ENCODE peak calls at places on chromosomes 11 and 22, in eight cellular contexts. One of them, this sample, is unnamed.

GRCh38 chr11:76623171-76623883 is 47.2 kb downstream of the LRRC32 start:
- DNase-seq in astrocyte of the hippocampus: peak; percentile 46
- DNase-seq in cardiac muscle cell: peak; percentile 71
- DNase-seq in skeletal muscle cell: no peak
- DNase-seq in HuH-7.5: no peak
- DNase-seq in fibroblast of the aortic adventitia: peak; percentile 83
- DNase-seq in astrocyte: peak; percentile 75
- DNase-seq in HTR-8/SVneo: no peak
- DNase-seq in this sample: no peak

GRCh38 chr22:47218671-47219070 is 456.2 kb downstream of the TBC1D22A start:
- DNase-seq in astrocyte of the hippocampus: no peak
- DNase-seq in cardiac muscle cell: no peak
- DNase-seq in skeletal muscle cell: no peak
- DNase-seq in HuH-7.5: no peak
- DNase-seq in fibroblast of the aortic adventitia: no peak
- DNase-seq in astrocyte: no peak
- DNase-seq in HTR-8/SVneo: no peak
- DNase-seq in this sample: no peak

GRCh38 chr11:116055064-116055463 is 550.8 kb upstream of the CADM1 start:
- DNase-seq in astrocyte of the hippocampus: no peak
- DNase-seq in cardiac muscle cell: no peak
- DNase-seq in skeletal muscle cell: no peak
- DNase-seq in HuH-7.5: no peak
- DNase-seq in fibroblast of the aortic adventitia: no peak
- DNase-seq in astrocyte: no peak
- DNase-seq in HTR-8/SVneo: no peak
- DNase-seq in this sample: no peak

GRCh38 chr11:12817681-12818332 is 143.6 kb downstream of the TEAD1 start:
- DNase-seq in astrocyte of the hippocampus: peak; percentile 74
- DNase-seq in cardiac muscle cell: no peak
- DNase-seq in skeletal muscle cell: no peak
- DNase-seq in HuH-7.5: no peak
- DNase-seq in fibroblast of the aortic adventitia: no peak
- DNase-seq in astrocyte: no peak
- DNase-seq in HTR-8/SVneo: no peak
- DNase-seq in this sample: no peak

GRCh38 chr11:118328745-118329144 is 13.8 kb downstream of the CD3D start:
- DNase-seq in astrocyte of the hippocampus: no peak
- DNase-seq in cardiac muscle cell: no peak
- DNase-seq in skeletal muscle cell: no peak
- DNase-seq in HuH-7.5: no peak
- DNase-seq in fibroblast of the aortic adventitia: no peak
- DNase-seq in astrocyte: no peak
- DNase-seq in HTR-8/SVneo: no peak
- DNase-seq in this sample: no peak

GRCh38 chr11:86396403-86396802 is 21.7 kb downstream of the CCDC81 start:
- DNase-seq in astrocyte of the hippocampus: peak; percentile 57
- DNase-seq in cardiac muscle cell: no peak
- DNase-seq in skeletal muscle cell: peak; percentile 40
- DNase-seq in HuH-7.5: no peak
- DNase-seq in fibroblast of the aortic adventitia: peak; percentile 36
- DNase-seq in astrocyte: peak; percentile 68
- DNase-seq in HTR-8/SVneo: peak; percentile 27
- DNase-seq in this sample: no peak

GRCh38 chr11:2512431-2513407 is 67.9 kb downstream of the KCNQ1 start:
- DNase-seq in astrocyte of the hippocampus: no peak
- DNase-seq in cardiac muscle cell: no peak
- DNase-seq in skeletal muscle cell: no peak
- DNase-seq in HuH-7.5: peak; percentile 4
- DNase-seq in fibroblast of the aortic adventitia: no peak
- DNase-seq in astrocyte: no peak
- DNase-seq in HTR-8/SVneo: no peak
- DNase-seq in this sample: no peak

GRCh38 chr22:33513388-33514336 is 406.6 kb downstream of the LARGE1 start:
- DNase-seq in astrocyte of the hippocampus: peak; percentile 8
- DNase-seq in cardiac muscle cell: peak; percentile 41
- DNase-seq in skeletal muscle cell: peak; percentile 59
- DNase-seq in HuH-7.5: no peak
- DNase-seq in fibroblast of the aortic adventitia: peak; percentile 62
- DNase-seq in astrocyte: peak; percentile 10
- DNase-seq in HTR-8/SVneo: no peak
- DNase-seq in this sample: no peak

GRCh38 chr22:50271519-50271970 is 1.4 kb upstream of the MAPK11 start:
- DNase-seq in astrocyte of the hippocampus: peak; percentile 88
- DNase-seq in cardiac muscle cell: peak; percentile 78
- DNase-seq in skeletal muscle cell: no peak
- DNase-seq in HuH-7.5: peak; percentile 93
- DNase-seq in fibroblast of the aortic adventitia: peak; percentile 36
- DNase-seq in astrocyte: no peak
- DNase-seq in HTR-8/SVneo: no peak
- DNase-seq in this sample: no peak

GRCh38 chr11:18115360-18116127 is 9.7 kb upstream of the SAAL1 start:
- DNase-seq in astrocyte of the hippocampus: peak; percentile 77
- DNase-seq in cardiac muscle cell: peak; percentile 69
- DNase-seq in skeletal muscle cell: no peak
- DNase-seq in HuH-7.5: peak; percentile 51
- DNase-seq in fibroblast of the aortic adventitia: peak; percentile 62
- DNase-seq in astrocyte: peak; percentile 23
- DNase-seq in HTR-8/SVneo: peak; percentile 77
- DNase-seq in this sample: peak; percentile 56

GRCh38 chr11:126723665-126724045 is 276.9 kb downstream of the KIRREL3 start:
- DNase-seq in astrocyte of the hippocampus: peak; percentile 46
- DNase-seq in cardiac muscle cell: no peak
- DNase-seq in skeletal muscle cell: no peak
- DNase-seq in HuH-7.5: no peak
- DNase-seq in fibroblast of the aortic adventitia: peak; percentile 23
- DNase-seq in astrocyte: peak; percentile 52
- DNase-seq in HTR-8/SVneo: no peak
- DNase-seq in this sample: no peak

GRCh38 chr11:113133071-113133470 is 171.9 kb downstream of the NCAM1 start:
- DNase-seq in astrocyte of the hippocampus: no peak
- DNase-seq in cardiac muscle cell: no peak
- DNase-seq in skeletal muscle cell: no peak
- DNase-seq in HuH-7.5: no peak
- DNase-seq in fibroblast of the aortic adventitia: no peak
- DNase-seq in astrocyte: no peak
- DNase-seq in HTR-8/SVneo: no peak
- DNase-seq in this sample: no peak

GRCh38 chr22:47371263-47372090 is 609.0 kb downstream of the TBC1D22A start:
- DNase-seq in astrocyte of the hippocampus: no peak
- DNase-seq in cardiac muscle cell: no peak
- DNase-seq in skeletal muscle cell: no peak
- DNase-seq in HuH-7.5: no peak
- DNase-seq in fibroblast of the aortic adventitia: no peak
- DNase-seq in astrocyte: no peak
- DNase-seq in HTR-8/SVneo: no peak
- DNase-seq in this sample: no peak

GRCh38 chr11:63132985-63133775 is 10.8 kb downstream of the SLC22A24 start:
- DNase-seq in astrocyte of the hippocampus: no peak
- DNase-seq in cardiac muscle cell: no peak
- DNase-seq in skeletal muscle cell: no peak
- DNase-seq in HuH-7.5: no peak
- DNase-seq in fibroblast of the aortic adventitia: no peak
- DNase-seq in astrocyte: no peak
- DNase-seq in HTR-8/SVneo: no peak
- DNase-seq in this sample: no peak

GRCh38 chr22:42913874-42914510 is 56.9 kb upstream of the ARFGAP3 start:
- DNase-seq in astrocyte of the hippocampus: no peak
- DNase-seq in cardiac muscle cell: no peak
- DNase-seq in skeletal muscle cell: no peak
- DNase-seq in HuH-7.5: peak; percentile 79
- DNase-seq in fibroblast of the aortic adventitia: no peak
- DNase-seq in astrocyte: no peak
- DNase-seq in HTR-8/SVneo: no peak
- DNase-seq in this sample: no peak

GRCh38 chr22:40922484-40923303 is 28.5 kb upstream of the RBX1 start:
- DNase-seq in astrocyte of the hippocampus: peak; percentile 80
- DNase-seq in cardiac muscle cell: peak; percentile 79
- DNase-seq in skeletal muscle cell: peak; percentile 18
- DNase-seq in HuH-7.5: peak; percentile 6
- DNase-seq in fibroblast of the aortic adventitia: peak; percentile 83
- DNase-seq in astrocyte: peak; percentile 29
- DNase-seq in HTR-8/SVneo: peak; percentile 53
- DNase-seq in this sample: peak; percentile 9

This sample was measured in T47D.